ENCODE peak calls at places on chromosomes 7 and 10, in seven cellular contexts. F, W, D, B, S, G and C are unnamed samples.
A peak's percentile ranks its signal among the peaks of the same experiment; 100 is the strongest.

GRCh38 chr10:123509338-123509737 is 156.8 kb upstream of the GPR26 start:
- DNase-seq in F (no peak), W (no peak), G (no peak), B (no peak), D (no peak), S (no peak), C (peak; percentile 70)

GRCh38 chr10:130221456-130222375 is 85.5 kb downstream of the GLRX3 start:
- DNase-seq in S (peak; percentile 54), G (no peak), F (no peak), B (no peak), D (no peak), W (no peak), C (peak; percentile 64)

GRCh38 chr10:124892031-124892430 is 49.9 kb upstream of the ZRANB1 start:
- DNase-seq in S (no peak), G (no peak), D (no peak), W (no peak), F (peak; percentile 27), B (no peak), C (no peak)

GRCh38 chr10:11014671-11015141 is 3.0 kb upstream of the CELF2 start:
- DNase-seq in D (no peak), S (no peak), B (no peak), W (peak; percentile 23), F (no peak), G (no peak), C (no peak)

GRCh38 chr7:156625585-156625984 is 15.0 kb upstream of the RNF32 start:
- DNase-seq in F (no peak), S (no peak), G (no peak), B (no peak), D (no peak), W (no peak), C (no peak)

GRCh38 chr10:11515596-11516418 is 95.6 kb downstream of the USP6NL start:
- DNase-seq in B (peak; percentile 54), G (peak; percentile 47), W (peak; percentile 70), S (no peak), F (peak; percentile 56), D (peak; percentile 74), C (no peak)

GRCh38 chr10:7942311-7942710 is 112.2 kb upstream of the GATA3 start:
- DNase-seq in B (no peak), G (no peak), F (no peak), W (no peak), S (no peak), D (peak; percentile 26), C (no peak)

GRCh38 chr10:123583639-123584418 is 82.3 kb upstream of the GPR26 start:
- DNase-seq in F (peak; percentile 84), S (peak; percentile 85), B (peak; percentile 63), D (peak; percentile 97), G (peak; percentile 56), W (peak; percentile 55), C (peak; percentile 84)

GRCh38 chr7:96315109-96315480 is 6.8 kb downstream of the SLC25A13 start:
- DNase-seq in F (no peak), S (no peak), W (no peak), B (no peak), D (no peak), G (no peak), C (no peak)

GRCh38 chr7:99476107-99476506 is 3.4 kb downstream of the ZNF789 start:
- DNase-seq in F (no peak), D (no peak), B (no peak), W (no peak), G (no peak), S (no peak), C (no peak)

GRCh38 chr7:55573526-55573925 is 1.2 kb upstream of the VOPP1 start:
- DNase-seq in B (no peak), W (peak; percentile 53), S (no peak), G (no peak), F (no peak), D (no peak), C (no peak)
- H3K4me1 ChIP-seq in B (peaks cover 21% of the 10 kb centered on the region), W (peaks cover 51% of the 10 kb centered on the region), S (peaks cover 52% of the 10 kb centered on the region), G (peaks cover 18% of the 10 kb centered on the region), F (peaks cover 48% of the 10 kb centered on the region), D (peaks cover 42% of the 10 kb centered on the region), C (peaks cover 43% of the 10 kb centered on the region)

GRCh38 chr10:60387531-60387930 is 2.1 kb downstream of the ANK3 start:
- DNase-seq in S (no peak), D (no peak), G (no peak), W (no peak), F (no peak), B (no peak), C (no peak)

GRCh38 chr10:60388116-60388515 is 1.6 kb downstream of the ANK3 start:
- DNase-seq in W (no peak), B (no peak), F (no peak), D (no peak), S (no peak), G (no peak), C (no peak)

GRCh38 chr10:60388709-60389241 is 900 bp downstream of the ANK3 start:
- DNase-seq in B (no peak), F (no peak), S (no peak), G (no peak), D (peak; percentile 43), W (peak; percentile 62), C (no peak)

GRCh38 chr10:60389413-60390009 is at the start of gene ANK3:
- DNase-seq in S (no peak), B (no peak), W (no peak), F (no peak), D (peak; percentile 34), G (no peak), C (no peak)

DNA sequence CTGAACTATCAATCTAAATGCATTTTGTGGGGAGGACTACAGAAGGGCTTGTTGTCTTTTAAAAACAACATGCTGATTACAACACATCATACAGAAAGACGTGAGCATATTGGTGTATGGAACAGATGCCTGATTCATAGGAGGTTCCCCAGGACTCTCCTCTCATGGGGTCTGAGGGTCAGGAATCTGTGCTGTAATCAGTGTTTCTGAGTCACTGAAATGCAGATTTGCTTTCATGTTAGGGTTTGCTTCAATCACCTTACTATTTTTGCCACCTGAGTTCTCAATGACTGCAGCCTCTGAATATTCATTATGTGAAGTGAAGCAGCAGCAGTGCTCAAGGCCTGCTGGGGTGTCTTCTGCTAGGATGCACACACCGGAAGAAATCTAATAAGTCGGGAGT is 550 bp upstream of the ANK3 start:
- DNase-seq in B (no peak), G (no peak), D (no peak), W (peak; percentile 9), S (no peak), F (no peak), C (no peak)
- TF ChIP-seq POLR2AphosphoS5 in B (no peak), G (no peak), D (no peak), W (no peak), S (no peak), F (no peak), C (no peak)

GRCh38 chr7:112982441-112983063 is 104.1 kb downstream of the GPR85 start:
- DNase-seq in W (no peak), F (no peak), D (no peak), S (no peak), G (no peak), B (no peak), C (no peak)
- H3K4me1 ChIP-seq in W (no peaks in the 10 kb centered on the region), F (no peaks in the 10 kb centered on the region), D (no peaks in the 10 kb centered on the region), S (peaks cover 12% of the 10 kb centered on the region), G (no peaks in the 10 kb centered on the region), B (no peaks in the 10 kb centered on the region), C (no peaks in the 10 kb centered on the region)

GRCh38 chr7:135186841-135187253 is 16.3 kb upstream of the CYREN start:
- DNase-seq in F (peak; percentile 22), S (peak; percentile 71), G (no peak), B (no peak), D (no peak), W (no peak), C (peak; percentile 73)
- TF ChIP-seq POLR2AphosphoS5 in F (no peak), S (no peak), G (no peak), B (no peak), D (no peak), W (no peak), C (no peak)